ENCODE peak calls at places on chromosomes 16 and 17, in six cellular contexts. Q is Daoy, G is PC-3, H is GM23248, J is NCI-H774, K is posterior cingulate gyrus. I is an unnamed sample.
A peak's percentile ranks its signal among the peaks of the same experiment; 100 is the strongest.

GRCh38 chr16:64589836-64590235 is 532.0 kb downstream of the CDH11 start:
- DNase-seq in Q (peak; percentile 2), G (peak; percentile 34), H (peak; percentile 93), J (no peak), K (no peak), I (peak; percentile 52)

GRCh38 chr16:58733248-58733670 is 857 bp downstream of the GOT2 start:
- DNase-seq in Q (no peak), G (no peak), H (peak; percentile 53), J (no peak), K (peak; percentile 12), I (peak; percentile 2)

GRCh38 chr16:10888320-10888937 is 11.4 kb downstream of the CIITA start:
- DNase-seq in Q (no peak), G (no peak), H (no peak), J (no peak), K (no peak), I (no peak)

GRCh38 chr17:30244853-30245385 is 9.4 kb upstream of the SLC6A4 start:
- DNase-seq in Q (peak; percentile 12), G (peak; percentile 50), H (peak; percentile 94), J (no peak), K (no peak), I (peak; percentile 42)

GRCh38 chr17:71792966-71793365 is 327.9 kb upstream of the SOX9 start:
- DNase-seq in Q (peak; percentile 77), G (peak; percentile 95), H (peak; percentile 86), J (no peak), K (no peak), I (peak; percentile 94)

GRCh38 chr16:23107117-23107516 is 42.1 kb downstream of the USP31 start:
- DNase-seq in Q (no peak), G (no peak), H (no peak), J (no peak), K (no peak), I (no peak)

GRCh38 chr17:74042744-74043486 is 160.6 kb upstream of the RPL38 start:
- DNase-seq in Q (peak; percentile 97), G (peak; percentile 98), H (peak; percentile 99), J (no peak), K (peak; percentile 28), I (peak; percentile 86)

GRCh38 chr17:43814714-43815113 is 18.2 kb downstream of the MPP3 start:
- DNase-seq in Q (no peak), G (peak; percentile 76), H (peak; percentile 89), J (no peak), K (no peak), I (peak; percentile 71)

GRCh38 chr16:3187798-3188674 is at the start of gene OR1F1:
- DNase-seq in Q (peak; percentile 85), G (no peak), H (peak; percentile 54), J (peak; percentile 52), K (no peak), I (peak; percentile 68)

GRCh38 chr17:78896091-78896833 is 6.7 kb downstream of the CEP295NL start:
- DNase-seq in Q (no peak), G (no peak), H (no peak), J (no peak), K (peak; percentile 89), I (no peak)

GRCh38 chr17:50467855-50468119 is 893 bp downstream of the CHAD start:
- DNase-seq in Q (no peak), G (no peak), H (no peak), J (no peak), K (no peak), I (no peak)

GRCh38 chr16:81632392-81633146 is 146.5 kb upstream of the PLCG2 start:
- DNase-seq in Q (peak; percentile 77), G (peak; percentile 85), H (peak; percentile 46), J (no peak), K (no peak), I (peak; percentile 94)

GRCh38 chr16:23333034-23333579 is 31.0 kb downstream of the SCNN1B start:
- DNase-seq in Q (peak; percentile 70), G (no peak), H (no peak), J (no peak), K (no peak), I (no peak)

GRCh38 chr17:20944014-20944905 is 98.6 kb downstream of the USP22 start:
- DNase-seq in Q (peak; percentile 43), G (peak; percentile 83), H (no peak), J (no peak), K (no peak), I (no peak)

GRCh38 chr16:24088767-24089166 is 167.4 kb upstream of the CACNG3 start:
- DNase-seq in Q (peak; percentile 31), G (no peak), H (no peak), J (no peak), K (no peak), I (no peak)

I was measured in astrocyte of the spinal cord.